ENCODE peak calls at places on chromosomes 3 and 15, in nine cellular contexts. B is KG1; P is midbrain; D is activated CD4-positive, alpha-beta T cell treated with anti-CD3 and anti-CD28 coated beads, Interleukin-2, amount 10 ng/mL, durations not matched to agents 7 days and 5 days; O is adrenal gland; S is B cell; R is A549; M is H1; G is lower leg skin. F is an unnamed sample.

GRCh38 chr3:179865876-179866505 is 170.7 kb downstream of the PEX5L start:
- DNase-seq in G (no peak), D (no peak), O (no peak), S (no peak), B (no peak), M (no peak), P (no peak), R (no peak), F (no peak)

GRCh38 chr3:186283651-186284445 is 78.2 kb downstream of the DGKG start:
- DNase-seq in O (no peak), G (peak), D (no peak), P (no peak), B (no peak), R (no peak), M (no peak), S (no peak), F (no peak)

GRCh38 chr3:2099028-2099671 is 484 bp downstream of the CNTN4 start:
- DNase-seq in B (no peak), M (no peak), P (no peak), G (no peak), D (no peak), R (no peak), O (no peak), S (no peak), F (no peak)

GRCh38 chr3:76643620-76644019 is 396.3 kb upstream of the ROBO2 start:
- DNase-seq in R (no peak), B (no peak), M (no peak), P (no peak), G (no peak), D (no peak), O (no peak), S (no peak), F (no peak)

GRCh38 chr3:155233213-155233612 is 60.3 kb downstream of the STRIT1 start:
- DNase-seq in P (peak), D (no peak), S (no peak), B (no peak), G (peak), O (peak), R (no peak), M (no peak), F (peak)

GRCh38 chr15:38398134-38398533 is 55.8 kb upstream of the FAM98B start:
- DNase-seq in D (no peak), B (no peak), P (no peak), O (peak), M (no peak), R (peak), S (no peak), G (no peak), F (no peak)

GRCh38 chr15:49096090-49096750 is 50.0 kb upstream of the SECISBP2L start:
- DNase-seq in O (peak), M (no peak), B (no peak), D (no peak), G (no peak), P (no peak), R (no peak), S (no peak), F (no peak)

GRCh38 chr3:142151828-142152227 is 2.5 kb upstream of the TFDP2 start:
- DNase-seq in S (no peak), M (no peak), B (no peak), P (no peak), D (no peak), G (no peak), O (no peak), R (no peak), F (no peak)

GRCh38 chr15:31077981-31078380 is 23.5 kb downstream of the TRPM1 start:
- DNase-seq in R (no peak), D (no peak), G (peak), B (no peak), O (no peak), P (no peak), M (no peak), S (no peak), F (no peak)

GRCh38 chr15:34049096-34049495 is 10.1 kb upstream of the AVEN start:
- DNase-seq in M (no peak), D (no peak), P (no peak), B (no peak), S (no peak), G (no peak), O (no peak), R (no peak), F (no peak)

GRCh38 chr15:45332694-45333093 is 45.6 kb downstream of the GATM start:
- DNase-seq in P (no peak), G (no peak), S (no peak), D (no peak), B (no peak), M (no peak), R (no peak), O (no peak), F (no peak)

GRCh38 chr15:58903232-58903631 is 30.2 kb downstream of the SLTM start:
- DNase-seq in O (no peak), S (no peak), M (no peak), B (no peak), D (no peak), P (no peak), G (no peak), R (no peak), F (no peak)

GRCh38 chr3:156964562-156964961 is 138.4 kb downstream of the LEKR1 start:
- DNase-seq in O (no peak), G (no peak), M (no peak), B (no peak), D (no peak), P (no peak), R (no peak), S (no peak), F (no peak)

GRCh38 chr3:68436619-68437411 is 495.5 kb downstream of the TAFA4 start:
- DNase-seq in D (no peak), O (no peak), G (no peak), S (no peak), B (no peak), R (no peak), M (no peak), P (no peak), F (no peak)

GRCh38 chr3:120448707-120449650 is 1.8 kb downstream of the FSTL1 start:
- DNase-seq in M (no peak), D (no peak), P (no peak), B (no peak), G (no peak), O (no peak), S (no peak), R (peak), F (no peak)

GRCh38 chr3:192011137-192011536 is 550.2 kb downstream of the PYDC2 start:
- DNase-seq in B (no peak), R (no peak), S (no peak), O (no peak), M (no peak), P (peak), G (no peak), D (no peak), F (no peak)

GRCh38 chr3:186953011-186953487 is 22.7 kb downstream of the ST6GAL1 start:
- DNase-seq in D (peak), R (no peak), M (no peak), G (no peak), P (no peak), S (no peak), B (no peak), O (no peak), F (no peak)

GRCh38 chr3:169218314-169218983 is 445.1 kb downstream of the MECOM start:
- DNase-seq in R (peak), O (peak), G (no peak), B (no peak), P (no peak), S (no peak), D (no peak), M (no peak), F (no peak)

GRCh38 chr3:168061332-168061996 is 34.3 kb downstream of the GOLIM4 start:
- DNase-seq in D (no peak), R (no peak), M (no peak), O (no peak), S (no peak), B (no peak), P (peak), G (no peak), F (no peak)

GRCh38 chr3:32492684-32493436 is 9.8 kb downstream of the CMTM6 start:
- DNase-seq in S (no peak), D (no peak), O (no peak), R (no peak), P (no peak), B (no peak), M (no peak), G (no peak), F (no peak)

GRCh38 chr15:31805090-31805662 is 225.1 kb upstream of the CHRNA7 start:
- DNase-seq in O (no peak), D (no peak), B (no peak), M (no peak), P (no peak), R (no peak), S (no peak), G (peak), F (no peak)

GRCh38 chr3:149621218-149622005 is 36.4 kb downstream of the WWTR1 start:
- DNase-seq in G (no peak), R (no peak), M (no peak), D (peak), O (no peak), S (no peak), B (peak), P (no peak), F (no peak)

GRCh38 chr3:31891876-31892455 is 89.1 kb downstream of the OSBPL10 start:
- DNase-seq in S (no peak), D (no peak), R (no peak), O (no peak), G (no peak), M (no peak), P (no peak), B (no peak), F (no peak)

GRCh38 chr3:58532794-58533220 is 4.2 kb downstream of the ACOX2 start:
- DNase-seq in S (peak), B (peak), R (peak), D (peak), O (peak), G (peak), M (peak), P (peak), F (peak)

GRCh38 chr15:28904541-28905303 is 18.9 kb downstream of the APBA2 start:
- DNase-seq in D (no peak), P (peak), M (no peak), O (no peak), S (no peak), B (no peak), G (peak), R (no peak), F (no peak)

GRCh38 chr3:49683162-49683561 is 6.1 kb downstream of the MST1 start:
- DNase-seq in O (no peak), R (no peak), B (no peak), M (no peak), D (no peak), P (no peak), G (no peak), S (no peak), F (no peak)

GRCh38 chr3:53191836-53192480 is 30.9 kb downstream of the PRKCD start:
- DNase-seq in P (no peak), G (no peak), B (no peak), M (no peak), S (peak), D (no peak), R (no peak), O (peak), F (no peak)

GRCh38 chr3:138082992-138083386 is 32.4 kb downstream of the DZIP1L start:
- DNase-seq in S (no peak), D (no peak), M (no peak), O (no peak), P (no peak), B (no peak), G (no peak), R (no peak), F (no peak)

GRCh38 chr3:150300376-150300775 is 107.7 kb upstream of the TSC22D2 start:
- DNase-seq in B (no peak), R (peak), G (no peak), P (no peak), S (no peak), M (no peak), D (no peak), O (no peak), F (no peak)

GRCh38 chr3:39241502-39241901 is 38.3 kb downstream of the CX3CR1 start:
- DNase-seq in B (no peak), P (no peak), M (no peak), S (no peak), D (no peak), G (no peak), O (no peak), R (no peak), F (no peak)

GRCh38 chr15:64892850-64893403 is 18.8 kb upstream of the ANKDD1A start:
- DNase-seq in R (no peak), P (no peak), D (no peak), S (no peak), M (no peak), B (no peak), G (no peak), O (no peak), F (no peak)

GRCh38 chr15:82303956-82304640 is 41.5 kb downstream of the SAXO2 start:
- DNase-seq in D (no peak), M (no peak), P (no peak), O (no peak), R (no peak), S (no peak), B (no peak), G (no peak), F (no peak)

GRCh38 chr3:18988619-18989229 is 159.6 kb upstream of the KCNH8 start:
- DNase-seq in B (peak), M (no peak), O (no peak), D (peak), S (no peak), R (peak), P (peak), G (no peak), F (peak)

GRCh38 chr3:31911643-31912042 is 69.4 kb downstream of the OSBPL10 start:
- DNase-seq in B (no peak), M (no peak), O (no peak), P (no peak), R (no peak), S (no peak), D (no peak), G (no peak), F (no peak)

F was measured in NCI-H774.